ENCODE peak calls at places on chromosomes 2 and 18, in seven cellular contexts. One of them, this sample, is unnamed.

GRCh38 chr18:63186520-63186919 is 133.0 kb downstream of the BCL2 start:
- DNase-seq in GM10248: no peak
- DNase-seq in HL-60: no peak
- DNase-seq in NCI-H446: no peak
- DNase-seq in sciatic nerve: no peak
- DNase-seq in central memory CD4-positive, alpha-beta T cell: no peak
- DNase-seq in stimulated activated CD8-positive, alpha-beta memory T cell treated with anti-CD3 and anti-CD28 coated beads, Interleukin-15, amount 100 ng/mL, for 4 hours: no peak
- DNase-seq in this sample: no peak

GRCh38 chr18:3611313-3612038 is 161.5 kb downstream of the TGIF1 start:
- DNase-seq in stimulated activated CD8-positive, alpha-beta memory T cell treated with anti-CD3 and anti-CD28 coated beads, Interleukin-15, amount 100 ng/mL, for 4 hours: no peak
- DNase-seq in GM10248: no peak
- DNase-seq in sciatic nerve: peak; percentile 55
- DNase-seq in central memory CD4-positive, alpha-beta T cell: no peak
- DNase-seq in NCI-H446: no peak
- DNase-seq in HL-60: no peak
- DNase-seq in this sample: no peak

GRCh38 chr2:185921048-185921756 is 182.6 kb downstream of the FSIP2 start:
- DNase-seq in stimulated activated CD8-positive, alpha-beta memory T cell treated with anti-CD3 and anti-CD28 coated beads, Interleukin-15, amount 100 ng/mL, for 4 hours: no peak
- DNase-seq in sciatic nerve: no peak
- DNase-seq in central memory CD4-positive, alpha-beta T cell: no peak
- DNase-seq in HL-60: no peak
- DNase-seq in NCI-H446: no peak
- DNase-seq in GM10248: no peak
- DNase-seq in this sample: no peak

GRCh38 chr2:206477296-206477695 is 34.0 kb downstream of the ADAM23 start:
- DNase-seq in central memory CD4-positive, alpha-beta T cell: no peak
- DNase-seq in stimulated activated CD8-positive, alpha-beta memory T cell treated with anti-CD3 and anti-CD28 coated beads, Interleukin-15, amount 100 ng/mL, for 4 hours: no peak
- DNase-seq in GM10248: no peak
- DNase-seq in HL-60: no peak
- DNase-seq in sciatic nerve: no peak
- DNase-seq in NCI-H446: peak; percentile 10
- DNase-seq in this sample: no peak

GRCh38 chr18:67302043-67302442 is 214.5 kb downstream of the DSEL start:
- DNase-seq in sciatic nerve: no peak
- DNase-seq in central memory CD4-positive, alpha-beta T cell: peak; percentile 9
- DNase-seq in NCI-H446: no peak
- DNase-seq in HL-60: no peak
- DNase-seq in stimulated activated CD8-positive, alpha-beta memory T cell treated with anti-CD3 and anti-CD28 coated beads, Interleukin-15, amount 100 ng/mL, for 4 hours: no peak
- DNase-seq in GM10248: no peak
- DNase-seq in this sample: no peak

GRCh38 chr18:33821503-33821902 is 243.5 kb downstream of the ASXL3 start:
- DNase-seq in GM10248: no peak
- DNase-seq in central memory CD4-positive, alpha-beta T cell: no peak
- DNase-seq in NCI-H446: no peak
- DNase-seq in stimulated activated CD8-positive, alpha-beta memory T cell treated with anti-CD3 and anti-CD28 coated beads, Interleukin-15, amount 100 ng/mL, for 4 hours: no peak
- DNase-seq in HL-60: no peak
- DNase-seq in sciatic nerve: no peak
- DNase-seq in this sample: no peak

GRCh38 chr18:31731628-31732027 is 29.1 kb downstream of the SLC25A52 start:
- DNase-seq in HL-60: no peak
- DNase-seq in central memory CD4-positive, alpha-beta T cell: no peak
- DNase-seq in stimulated activated CD8-positive, alpha-beta memory T cell treated with anti-CD3 and anti-CD28 coated beads, Interleukin-15, amount 100 ng/mL, for 4 hours: no peak
- DNase-seq in NCI-H446: no peak
- DNase-seq in GM10248: no peak
- DNase-seq in sciatic nerve: no peak
- DNase-seq in this sample: no peak

GRCh38 chr2:197152451-197153228 is 157.9 kb downstream of the ANKRD44 start:
- DNase-seq in stimulated activated CD8-positive, alpha-beta memory T cell treated with anti-CD3 and anti-CD28 coated beads, Interleukin-15, amount 100 ng/mL, for 4 hours: no peak
- DNase-seq in central memory CD4-positive, alpha-beta T cell: peak; percentile 25
- DNase-seq in sciatic nerve: no peak
- DNase-seq in GM10248: peak; percentile 45
- DNase-seq in NCI-H446: no peak
- DNase-seq in HL-60: peak; percentile 41
- DNase-seq in this sample: no peak

This sample was measured in upper lobe of right lung.